ENCODE peak calls at places on chromosomes 3 and 15, in seven cellular contexts. G is lower leg skin, I is GM23338, X is brain microvascular endothelial cell, L is psoas muscle, K is IMR-90, F is ovary. Z is an unnamed sample.

GRCh38 chr3:169965562-169965961 is 1.0 kb upstream of the SEC62 start:
- DNase-seq in F (no peak), G (no peak), X (no peak), K (no peak), L (no peak), I (no peak), Z (no peak)

GRCh38 chr3:45182915-45183881 is 37.0 kb upstream of the CDCP1 start:
- DNase-seq in X (peak), G (peak), K (peak), F (peak), L (no peak), I (peak), Z (no peak)

GRCh38 chr15:51229907-51230328 is 108.5 kb downstream of the CYP19A1 start:
- DNase-seq in X (no peak), I (peak), G (no peak), K (peak), F (no peak), L (no peak), Z (no peak)

GRCh38 chr15:78791357-78791756 is 19.9 kb downstream of the ADAMTS7 start:
- DNase-seq in F (no peak), X (no peak), L (no peak), I (no peak), K (no peak), G (no peak), Z (no peak)

GRCh38 chr3:126912491-126913195 is 70.3 kb upstream of the PLXNA1 start:
- DNase-seq in I (no peak), X (no peak), G (no peak), L (no peak), F (no peak), K (no peak), Z (no peak)

GRCh38 chr15:74400915-74401757 is 32.6 kb downstream of the SEMA7A start:
- DNase-seq in X (no peak), F (no peak), I (no peak), L (no peak), G (no peak), K (no peak), Z (no peak)

GRCh38 chr3:128864351-128864811 is 15.0 kb upstream of the ACAD9 start:
- DNase-seq in G (no peak), F (no peak), X (no peak), L (no peak), I (no peak), K (no peak), Z (no peak)

GRCh38 chr15:93045191-93045785 is 43.7 kb downstream of the RGMA start:
- DNase-seq in L (peak), I (no peak), K (no peak), G (no peak), X (no peak), F (no peak), Z (no peak)

GRCh38 chr3:52689151-52689550 is 3.3 kb downstream of the GNL3 start:
- DNase-seq in F (no peak), L (no peak), K (no peak), I (no peak), X (no peak), G (no peak), Z (no peak)

GRCh38 chr3:74537164-74537563 is 77.3 kb downstream of the CNTN3 start:
- DNase-seq in X (no peak), K (peak), F (no peak), L (no peak), I (no peak), G (peak), Z (peak)

DNA sequence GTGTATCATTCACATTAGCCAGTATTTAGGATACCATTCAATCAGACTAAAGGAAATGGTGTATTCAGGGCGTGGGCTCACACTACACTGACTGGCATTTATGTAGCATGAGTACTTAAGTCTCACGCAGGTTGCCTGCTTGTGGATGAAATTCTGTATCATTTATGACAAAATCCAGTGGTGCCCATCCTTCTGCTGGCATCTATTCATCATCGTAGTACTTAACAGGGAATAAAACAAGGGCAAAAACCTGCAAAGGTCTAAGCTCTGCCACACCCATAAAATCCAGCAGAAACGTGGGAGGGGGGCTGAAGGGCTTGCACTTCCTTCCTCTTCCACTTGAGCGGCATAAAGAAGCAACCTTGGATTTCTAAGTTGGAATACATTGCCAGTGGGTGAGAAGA is 2.7 kb downstream of the GAP43 start:
- DNase-seq in X (no peak), L (no peak), F (no peak), K (no peak), G (no peak), I (peak), Z (no peak)
- TF ChIP-seq CTCF in X (no peak), L (no peak), F (no peak), K (no peak), G (no peak), I (peak), Z (no peak)

GRCh38 chr15:76286231-76286879 is 24.9 kb downstream of the ETFA start:
- DNase-seq in L (no peak), I (no peak), G (no peak), X (no peak), F (no peak), K (peak), Z (no peak)

GRCh38 chr15:76282451-76282850 is 28.8 kb downstream of the ETFA start:
- DNase-seq in L (no peak), X (no peak), G (no peak), F (no peak), K (no peak), I (no peak), Z (no peak)

GRCh38 chr15:76289582-76289981 is 21.7 kb downstream of the ETFA start:
- DNase-seq in G (no peak), I (no peak), F (no peak), X (no peak), L (no peak), K (no peak), Z (no peak)

GRCh38 chr15:76285241-76285825 is 25.9 kb downstream of the ETFA start:
- DNase-seq in I (peak), L (no peak), K (peak), F (no peak), X (peak), G (no peak), Z (no peak)
- TF ChIP-seq CTCF in I (peak), L (peak), K (peak), F (no peak), X (peak), G (no peak), Z (peak)

GRCh38 chr15:45221967-45222366 is 30.1 kb upstream of the SLC28A2 start:
- DNase-seq in K (no peak), F (no peak), G (no peak), X (no peak), L (no peak), I (peak), Z (no peak)
- TF ChIP-seq CTCF in K (no peak), F (no peak), G (no peak), X (no peak), L (no peak), I (peak), Z (no peak)

GRCh38 chr3:59069838-59070237 is 20.0 kb upstream of the CFAP20DC start:
- DNase-seq in F (no peak), X (no peak), K (no peak), L (no peak), I (no peak), G (no peak), Z (no peak)

GRCh38 chr3:59064728-59065127 is 14.9 kb upstream of the CFAP20DC start:
- DNase-seq in I (no peak), F (no peak), G (no peak), X (no peak), K (no peak), L (no peak), Z (no peak)

GRCh38 chr3:59065240-59065639 is 15.4 kb upstream of the CFAP20DC start:
- DNase-seq in L (no peak), I (no peak), K (no peak), F (no peak), G (no peak), X (no peak), Z (no peak)

DNA sequence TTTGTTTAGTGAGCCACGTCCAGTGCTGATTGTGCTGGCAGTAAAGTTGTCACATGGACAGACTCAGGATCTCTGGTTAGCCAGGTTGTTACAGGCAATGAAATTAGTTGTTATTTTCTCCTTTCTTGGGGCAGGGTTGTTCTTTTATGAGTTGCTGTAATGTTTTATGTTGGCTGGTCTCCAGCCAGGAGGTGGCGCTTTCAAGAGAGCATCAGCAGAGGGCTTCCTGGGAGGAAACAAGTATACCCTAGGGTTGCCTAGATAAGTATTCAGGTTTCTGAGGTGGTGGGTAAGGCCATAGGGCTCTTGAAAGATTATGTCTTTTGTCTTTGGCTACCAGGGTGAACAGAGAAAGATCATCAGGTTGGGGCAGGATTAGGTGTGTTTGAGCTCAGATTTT is 14.5 kb upstream of the CFAP20DC start:
- DNase-seq in G (no peak), L (no peak), X (no peak), F (no peak), K (no peak), I (peak), Z (no peak)
- TF ChIP-seq CTCF in G (no peak), L (no peak), X (peak), F (no peak), K (no peak), I (peak), Z (no peak)

Z was measured in BJ.